ENCODE peak calls at places on chromosome 20, in four cellular contexts. L, S, T and Z are unnamed samples.
A peak's percentile ranks its signal among the peaks of the same experiment; 100 is the strongest.

GRCh38 chr20:53567379-53567778 is 26.3 kb downstream of the ZNF217 start:
- DNase-seq in L (no peak), S (no peak), T (no peak), Z (no peak)

GRCh38 chr20:1426231-1426849 is 33.5 kb upstream of the FKBP1A start:
- DNase-seq in L (no peak), S (no peak), T (no peak), Z (no peak)

GRCh38 chr20:24673678-24674570 is 204.5 kb downstream of the SYNDIG1 start:
- DNase-seq in L (peak; percentile 90), S (no peak), T (no peak), Z (peak; percentile 46)

GRCh38 chr20:18543932-18544331 is 23.3 kb upstream of the SMIM26 start:
- DNase-seq in L (peak; percentile 53), S (peak; percentile 20), T (no peak), Z (no peak)

GRCh38 chr20:3995067-3995748 is 20.1 kb downstream of the RNF24 start:
- DNase-seq in L (peak; percentile 36), S (no peak), T (no peak), Z (no peak)

GRCh38 chr20:25061821-25062530 is 4.0 kb upstream of the ACSS1 start:
- DNase-seq in L (no peak), S (no peak), T (no peak), Z (peak; percentile 51)

GRCh38 chr20:34260208-34260942 is 19.2 kb downstream of the ASIP start:
- DNase-seq in L (no peak), S (no peak), T (no peak), Z (no peak)

GRCh38 chr20:25160457-25160856 is 35.1 kb upstream of the ENTPD6 start:
- DNase-seq in L (no peak), S (no peak), T (no peak), Z (no peak)

GRCh38 chr20:37417146-37417856 is 71.4 kb downstream of the SRC start:
- DNase-seq in L (no peak), S (no peak), T (no peak), Z (no peak)

GRCh38 chr20:17875981-17876385 is 92.6 kb downstream of the SNX5 start:
- DNase-seq in L (no peak), S (no peak), T (peak; percentile 66), Z (no peak)

GRCh38 chr20:10115021-10115420 is 80.2 kb downstream of the ANKEF1 start:
- DNase-seq in L (peak; percentile 73), S (no peak), T (no peak), Z (no peak)

GRCh38 chr20:34773726-34774125 is 51.7 kb downstream of the NCOA6 start:
- DNase-seq in L (no peak), S (no peak), T (no peak), Z (no peak)

GRCh38 chr20:43988867-43989266 is 74.2 kb downstream of the TOX2 start:
- DNase-seq in L (no peak), S (no peak), T (no peak), Z (no peak)

GRCh38 chr20:16397053-16397452 is 176.2 kb downstream of the KIF16B start:
- DNase-seq in L (no peak), S (peak; percentile 67), T (peak; percentile 34), Z (no peak)

GRCh38 chr20:9112541-9113515 is 43.9 kb downstream of the PLCB4 start:
- DNase-seq in L (no peak), S (no peak), T (peak; percentile 34), Z (no peak)

GRCh38 chr20:17525650-17526049 is 5.5 kb downstream of the BFSP1 start:
- DNase-seq in L (peak; percentile 56), S (no peak), T (peak; percentile 44), Z (no peak)

GRCh38 chr20:45066372-45066771 is 34.6 kb downstream of the KCNS1 start:
- DNase-seq in L (no peak), S (no peak), T (no peak), Z (no peak)

GRCh38 chr20:2446845-2447244 is 23.7 kb downstream of the SNRPB start:
- DNase-seq in L (no peak), S (no peak), T (no peak), Z (no peak)

GRCh38 chr20:64077876-64078551 is 1.3 kb downstream of the RGS19 start:
- DNase-seq in L (no peak), S (no peak), T (no peak), Z (no peak)

GRCh38 chr20:18663932-18664331 is 76.1 kb downstream of the DTD1 start:
- DNase-seq in L (peak; percentile 47), S (no peak), T (no peak), Z (no peak)

GRCh38 chr20:6863798-6864201 is 96.3 kb downstream of the BMP2 start:
- DNase-seq in L (no peak), S (no peak), T (no peak), Z (no peak)

GRCh38 chr20:43452404-43453126 is 5.1 kb upstream of the SRSF6 start:
- DNase-seq in L (no peak), S (no peak), T (no peak), Z (no peak)

GRCh38 chr20:39825524-39825923 is 863.4 kb downstream of the DHX35 start:
- DNase-seq in L (no peak), S (no peak), T (no peak), Z (no peak)

GRCh38 chr20:50723672-50724071 is 7.7 kb upstream of the PARD6B start:
- DNase-seq in L (no peak), S (no peak), T (no peak), Z (no peak)

GRCh38 chr20:35490736-35491181 is 35.4 kb downstream of the CEP250 start:
- DNase-seq in L (no peak), S (no peak), T (no peak), Z (no peak)

GRCh38 chr20:34475979-34476736 is 40.1 kb upstream of the DYNLRB1 start:
- DNase-seq in L (peak; percentile 52), S (peak; percentile 50), T (peak; percentile 22), Z (peak; percentile 85)

GRCh38 chr20:51447097-51447764 is 95.3 kb downstream of the NFATC2 start:
- DNase-seq in L (peak; percentile 100), S (peak; percentile 30), T (peak; percentile 79), Z (peak; percentile 89)

GRCh38 chr20:36975085-36975829 is 23.7 kb upstream of the SAMHD1 start:
- DNase-seq in L (no peak), S (no peak), T (no peak), Z (no peak)

GRCh38 chr20:17614176-17614811 is 44.4 kb downstream of the DSTN start:
- DNase-seq in L (no peak), S (peak; percentile 87), T (peak; percentile 62), Z (peak; percentile 94)

GRCh38 chr20:41345729-41346067 is 5.1 kb downstream of the LPIN3 start:
- DNase-seq in L (no peak), S (no peak), T (no peak), Z (peak; percentile 72)

GRCh38 chr20:63976980-63977391 is 2.5 kb downstream of the SAMD10 start:
- DNase-seq in L (no peak), S (no peak), T (no peak), Z (peak; percentile 80)

GRCh38 chr20:49627329-49627761 is 59.4 kb upstream of the PTGIS start:
- DNase-seq in L (no peak), S (no peak), T (no peak), Z (no peak)

GRCh38 chr20:32450484-32451061 is 92.4 kb downstream of the ASXL1 start:
- DNase-seq in L (no peak), S (no peak), T (no peak), Z (peak; percentile 59)

GRCh38 chr20:32449057-32449889 is 91.1 kb downstream of the ASXL1 start:
- DNase-seq in L (no peak), S (no peak), T (no peak), Z (no peak)

GRCh38 chr20:32448306-32449056 is 90.3 kb downstream of the ASXL1 start:
- DNase-seq in L (no peak), S (no peak), T (no peak), Z (peak; percentile 63)

GRCh38 chr20:32451340-32451681 is 93.2 kb downstream of the ASXL1 start:
- DNase-seq in L (no peak), S (no peak), T (no peak), Z (no peak)

GRCh38 chr20:32449890-32450401 is 91.8 kb downstream of the ASXL1 start:
- DNase-seq in L (no peak), S (no peak), T (no peak), Z (peak; percentile 66)
- H3K36me3 ChIP-seq in L (no peaks in the 10 kb centered on the region), S (peaks cover 33% of the 10 kb centered on the region), T (peaks cover 5% of the 10 kb centered on the region), Z (peaks cover 31% of the 10 kb centered on the region)

DNA sequence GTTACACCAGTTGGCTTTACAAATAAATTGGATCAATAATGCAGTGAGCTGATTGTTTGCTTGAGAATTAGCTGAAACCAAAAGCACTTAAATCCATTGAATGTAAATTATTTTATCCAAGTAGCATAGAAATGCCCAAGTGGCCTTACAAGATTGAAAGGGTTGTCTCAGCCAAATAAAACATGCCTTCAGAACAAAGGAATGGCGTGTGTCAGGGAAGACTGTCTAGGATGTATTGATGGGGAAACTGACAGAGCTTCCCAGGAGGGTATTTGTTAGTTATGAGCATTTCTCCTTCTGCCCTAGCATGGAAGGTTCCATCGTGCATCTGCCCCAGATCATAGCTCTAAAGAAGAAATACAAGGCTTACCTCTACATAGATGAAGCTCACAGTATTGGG is 103.9 kb upstream of the ISM1 start:
- DNase-seq in L (no peak), S (no peak), T (no peak), Z (no peak)
- H3K4me1 ChIP-seq in L (no peaks in the 10 kb centered on the region), S (no peaks in the 10 kb centered on the region), T (no peaks in the 10 kb centered on the region), Z (no peaks in the 10 kb centered on the region)

DNA sequence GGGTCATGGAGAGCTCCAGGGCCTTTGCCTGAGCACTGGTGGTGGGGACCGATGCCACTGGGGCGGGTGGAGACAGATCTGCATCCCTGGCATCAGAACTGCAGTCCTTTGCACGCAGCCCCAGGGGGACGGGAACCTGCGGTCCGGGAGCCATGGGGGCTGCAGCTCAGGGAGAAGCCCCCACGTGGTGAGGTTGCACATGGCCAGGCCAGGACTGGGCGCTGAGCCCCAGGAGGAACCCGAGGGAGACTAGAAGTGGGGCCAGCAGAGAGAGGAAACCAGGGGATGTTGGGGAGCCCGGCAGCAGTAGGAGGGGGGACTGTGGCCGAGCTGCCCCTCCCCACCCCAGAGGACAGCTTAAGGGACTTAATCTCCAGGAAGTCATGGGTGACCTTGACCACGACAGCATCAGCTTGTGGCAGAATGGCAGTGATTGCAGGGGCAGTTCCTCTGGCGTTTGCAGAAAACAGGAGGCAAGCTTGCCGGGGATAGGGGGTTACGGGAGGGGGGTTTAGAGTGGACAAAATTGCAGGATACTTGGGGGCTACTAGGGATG is 18.0 kb upstream of the LSM14B start:
- DNase-seq in L (no peak), S (no peak), T (no peak), Z (no peak)
- H3K9me3 ChIP-seq in L (peaks cover 8% of the 10 kb centered on the region), S (peaks cover 61% of the 10 kb centered on the region), T (peaks cover 2% of the 10 kb centered on the region), Z (peaks cover 4% of the 10 kb centered on the region)

DNA sequence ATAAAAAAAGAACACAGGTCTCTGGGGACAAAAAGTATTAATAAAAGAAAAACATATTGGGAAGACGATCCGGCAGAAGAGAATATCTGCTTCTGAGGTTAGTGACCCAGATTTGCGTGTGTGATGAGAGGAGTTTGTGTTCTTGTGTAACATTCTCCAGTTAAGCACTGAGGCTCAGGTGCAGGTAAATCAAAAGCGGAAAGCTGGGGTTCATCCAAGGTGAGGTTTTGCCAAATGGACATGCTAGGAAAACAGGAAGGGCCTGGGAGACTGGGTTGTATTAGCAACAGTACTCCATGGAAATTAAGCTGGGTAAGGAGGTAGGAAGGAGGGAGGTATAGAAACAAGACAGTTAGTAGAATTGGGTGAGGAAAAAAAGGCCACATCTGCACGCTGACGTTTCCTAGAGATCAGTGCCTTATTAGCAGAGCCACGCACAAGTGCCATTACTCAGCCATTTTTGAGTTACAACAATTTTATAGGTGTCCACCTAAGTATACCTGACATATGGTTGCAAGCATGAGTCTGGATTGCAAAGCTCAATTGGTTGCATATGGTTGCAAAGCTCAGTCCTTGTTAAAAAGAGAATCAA is 139.6 kb downstream of the ZMYND8 start:
- DNase-seq in L (no peak), S (no peak), T (no peak), Z (no peak)
- H3K36me3 ChIP-seq in L (peaks cover 19% of the 10 kb centered on the region), S (peaks cover 85% of the 10 kb centered on the region), T (no peaks in the 10 kb centered on the region), Z (peaks cover 41% of the 10 kb centered on the region)